ENCODE peak calls at places on chromosomes 16 and 17, in four cellular contexts. T, K, U and D are unnamed samples.

GRCh38 chr17:73465851-73466250 is 154.1 kb upstream of the CDC42EP4 start:
- DNase-seq in T (no peak), K (no peak), U (no peak), D (no peak)

GRCh38 chr17:17499402-17500145 is 3.4 kb upstream of the RASD1 start:
- DNase-seq in T (no peak), U (no peak), K (no peak), D (no peak)

GRCh38 chr16:17382949-17383348 is 87.8 kb downstream of the XYLT1 start:
- DNase-seq in K (no peak), T (no peak), U (no peak), D (no peak)

GRCh38 chr16:6382787-6383515 is 949.7 kb upstream of the RBFOX1 start:
- DNase-seq in U (no peak), T (no peak), K (no peak), D (no peak)

GRCh38 chr17:16106161-16106891 is 106.7 kb downstream of the TTC19 start:
- DNase-seq in K (no peak), U (no peak), T (no peak), D (no peak)

GRCh38 chr16:81946206-81946605 is 65.1 kb downstream of the SDR42E1 start:
- DNase-seq in T (no peak), U (no peak), K (no peak), D (no peak)

GRCh38 chr17:51909971-51910370 is 248.5 kb downstream of the CA10 start:
- DNase-seq in U (no peak), K (no peak), T (peak; percentile 16), D (no peak)

GRCh38 chr17:39621523-39622379 is 5.0 kb upstream of the PPP1R1B start:
- DNase-seq in K (peak; percentile 84), U (peak; percentile 88), T (peak; percentile 90), D (no peak)

GRCh38 chr17:46770818-46771600 is 47.5 kb downstream of the WNT3 start:
- DNase-seq in T (peak; percentile 92), K (peak; percentile 68), U (peak; percentile 91), D (no peak)

GRCh38 chr16:53007095-53007494 is 45.6 kb downstream of the CHD9NB start:
- DNase-seq in U (no peak), K (peak; percentile 38), T (peak; percentile 23), D (no peak)

GRCh38 chr17:47844814-47845453 is 3.9 kb upstream of the SCRN2 start:
- DNase-seq in K (peak; percentile 57), U (peak; percentile 68), T (no peak), D (no peak)

GRCh38 chr16:19737306-19737975 is 19.4 kb downstream of the IQCK start:
- DNase-seq in T (no peak), K (no peak), U (no peak), D (no peak)

GRCh38 chr17:43019418-43019817 is 2.8 kb downstream of the VAT1 start:
- DNase-seq in U (no peak), K (no peak), T (no peak), D (no peak)

GRCh38 chr16:11506816-11507305 is 79.9 kb downstream of the LITAF start:
- DNase-seq in U (no peak), T (no peak), K (no peak), D (no peak)

GRCh38 chr16:24734382-24734781 is 4.9 kb downstream of the TNRC6A start:
- DNase-seq in U (no peak), T (no peak), K (no peak), D (no peak)

GRCh38 chr16:11308493-11309283 is 27.6 kb upstream of the PRM1 start:
- DNase-seq in U (no peak), T (peak; percentile 24), K (no peak), D (no peak)

GRCh38 chr17:81480140-81480917 is 32.3 kb downstream of the ACTG1 start:
- DNase-seq in T (no peak), U (no peak), K (no peak), D (no peak)

GRCh38 chr16:12904041-12904671 is 2.8 kb downstream of the SHISA9 start:
- DNase-seq in K (peak; percentile 68), U (no peak), T (peak; percentile 74), D (no peak)

GRCh38 chr17:77356690-77357201 is 216.0 kb downstream of the SEC14L1 start:
- DNase-seq in T (no peak), U (no peak), K (no peak), D (no peak)

GRCh38 chr16:51607202-51607756 is 456.2 kb upstream of the SALL1 start:
- DNase-seq in T (no peak), K (no peak), U (no peak), D (no peak)

GRCh38 chr16:24348511-24349290 is 92.6 kb downstream of the CACNG3 start:
- DNase-seq in K (peak; percentile 68), T (peak; percentile 54), U (no peak), D (no peak)

GRCh38 chr16:28189237-28189636 is 22.5 kb downstream of the XPO6 start:
- DNase-seq in K (no peak), T (no peak), U (no peak), D (no peak)

GRCh38 chr17:16381496-16381820 is 567 bp downstream of the UBB start:
- DNase-seq in U (no peak), K (no peak), T (no peak), D (no peak)

GRCh38 chr17:5631958-5632357 is 47.6 kb upstream of the NLRP1 start:
- DNase-seq in U (no peak), K (peak; percentile 13), T (peak; percentile 36), D (no peak)

GRCh38 chr16:86959729-86960128 is 357.5 kb downstream of the C16orf95 start:
- DNase-seq in K (no peak), U (no peak), T (no peak), D (no peak)

GRCh38 chr16:59181821-59182420 is 447.8 kb upstream of the GOT2 start:
- DNase-seq in K (no peak), T (no peak), U (no peak), D (no peak)

GRCh38 chr16:67719778-67720144 is 645 bp upstream of the GFOD2 start:
- DNase-seq in U (peak; percentile 52), K (peak; percentile 45), T (peak; percentile 57), D (no peak)
- TF ChIP-seq EZH2phosphoT487 in U (no peak), K (no peak), T (no peak), D (no peak)

DNA sequence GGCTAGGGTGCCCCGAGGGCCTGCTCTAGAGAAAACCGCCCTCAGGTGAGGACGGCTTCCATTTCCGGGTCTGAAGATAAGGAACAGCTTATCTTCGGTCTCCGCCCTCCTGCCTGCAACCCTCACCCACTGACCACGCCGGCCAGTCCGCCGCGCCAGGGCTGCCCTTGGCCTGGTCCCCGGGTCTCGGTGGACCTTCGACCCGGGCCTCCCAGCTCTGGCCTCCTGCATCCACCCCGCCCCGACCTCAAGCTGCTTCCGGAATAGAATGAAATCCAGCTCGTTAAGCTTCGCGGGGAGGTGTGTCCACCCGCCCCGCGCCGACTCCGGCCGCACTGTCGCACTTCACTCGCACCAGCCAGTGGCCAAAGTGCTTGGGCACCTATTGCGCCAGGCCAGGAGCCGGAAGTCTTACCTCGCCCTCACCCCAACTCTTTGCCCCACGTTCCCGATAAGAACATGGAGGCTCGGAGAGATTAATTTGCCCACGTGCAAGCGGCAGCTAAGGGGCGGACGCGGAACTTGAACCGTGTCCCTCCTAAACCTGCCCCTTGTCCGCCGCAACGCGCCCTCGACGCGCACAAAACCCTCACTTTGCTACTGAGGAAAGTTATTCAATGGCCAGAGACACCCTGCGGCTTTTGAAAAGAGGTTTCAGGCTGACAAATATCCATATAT is 742 bp upstream of the MMP15 start:
- DNase-seq in T (peak; percentile 70), K (peak; percentile 77), U (peak; percentile 49), D (peak; percentile 56)
- TF ChIP-seq EZH2phosphoT487 in T (no peak), K (no peak), U (no peak), D (no peak)

GRCh38 chr17:83173180-83173996 is 94.0 kb downstream of the METRNL start:
- DNase-seq in U (no peak), K (no peak), T (no peak), D (no peak)
- TF ChIP-seq EZH2phosphoT487 in U (no peak), K (no peak), T (no peak), D (no peak)

DNA sequence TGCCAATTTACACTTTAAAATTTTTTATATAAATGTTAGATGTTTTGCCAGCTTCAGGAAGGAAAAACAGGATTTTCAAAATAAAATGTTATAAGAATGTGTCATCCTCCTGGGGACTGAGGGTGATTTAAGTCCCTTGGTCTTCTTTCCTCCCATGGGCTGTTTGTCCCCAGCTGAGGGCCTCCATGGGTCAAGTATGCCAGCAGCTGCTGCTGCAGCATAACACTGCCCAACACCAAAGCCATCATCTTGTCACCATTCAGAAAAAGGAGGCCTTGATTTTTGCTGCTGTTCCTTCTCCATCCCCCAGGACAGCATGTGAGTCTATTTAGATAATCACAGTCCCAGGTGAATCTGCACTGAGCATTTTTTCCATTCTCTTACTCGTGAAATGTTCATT is 188.5 kb downstream of the LGALS9B start:
- DNase-seq in T (no peak), U (no peak), K (no peak), D (no peak)
- TF ChIP-seq EZH2phosphoT487 in T (no peak), U (no peak), K (no peak), D (no peak)

DNA sequence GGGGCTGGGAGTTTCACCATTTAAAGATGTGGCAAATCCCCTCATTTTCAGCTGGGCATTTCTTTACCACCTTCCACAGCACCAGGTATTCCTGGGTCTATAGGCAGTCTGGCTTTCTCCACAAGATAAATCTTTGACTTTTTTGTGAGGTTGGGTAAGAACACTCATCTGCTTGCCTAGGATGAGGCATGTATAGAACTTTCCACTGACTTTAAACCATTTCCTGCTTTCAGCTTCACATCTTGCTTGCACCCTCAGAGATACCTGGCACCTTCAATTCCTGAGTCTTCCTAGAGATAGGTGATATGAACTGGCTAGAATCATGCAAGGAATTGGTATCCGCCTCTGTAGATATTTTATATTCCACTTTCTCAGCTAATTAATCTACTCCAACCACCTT is 27.9 kb downstream of the SMURF2 start:
- DNase-seq in T (no peak), U (no peak), K (no peak), D (no peak)
- TF ChIP-seq EZH2phosphoT487 in T (no peak), U (no peak), K (no peak), D (no peak)

GRCh38 chr17:75088465-75088895 is 726 bp downstream of the SLC16A5 start:
- DNase-seq in K (no peak), U (no peak), T (peak; percentile 33), D (no peak)
- TF ChIP-seq EZH2phosphoT487 in K (no peak), U (no peak), T (no peak), D (no peak)

GRCh38 chr16:50012182-50012581 is 12.8 kb upstream of the CNEP1R1 start:
- DNase-seq in T (no peak), U (no peak), K (no peak), D (no peak)
- TF ChIP-seq EZH2phosphoT487 in T (no peak), U (no peak), K (no peak), D (no peak)

GRCh38 chr17:34465756-34466155 is 102.7 kb upstream of the CCL1 start:
- DNase-seq in T (no peak), U (no peak), K (no peak), D (no peak)
- TF ChIP-seq EZH2phosphoT487 in T (no peak), U (no peak), K (no peak), D (no peak)

DNA sequence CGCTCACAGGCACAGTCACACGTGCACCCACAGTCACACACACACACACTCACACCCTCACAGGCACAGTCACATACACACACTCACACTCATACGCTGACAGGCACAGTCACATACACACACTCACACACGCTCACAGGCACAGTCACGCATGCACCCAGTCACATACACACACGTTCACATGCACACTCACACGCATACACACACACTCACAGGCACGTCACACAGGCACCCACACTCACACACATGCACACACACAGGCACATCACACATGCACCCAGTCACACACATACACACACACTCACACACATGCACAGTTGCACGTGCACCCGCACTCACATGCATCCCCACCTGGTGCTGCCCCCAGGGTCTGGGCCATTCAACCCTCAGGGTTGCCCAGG is 46.1 kb upstream of the CBFA2T3 start:
- DNase-seq in K (no peak), U (no peak), T (no peak), D (no peak)
- TF ChIP-seq EZH2phosphoT487 in K (no peak), U (no peak), T (no peak), D (no peak)